ENCODE peak calls at places on chromosomes 11 and 22, in nine cellular contexts. F is upper lobe of right lung; R is CD8-positive, alpha-beta memory T cell; G is glutamatergic neuron; V is WTC11; X is kidney; J is A172; E is neural progenitor cell; W is HT1080. C is an unnamed sample.

GRCh38 chr11:65918211-65919150 is at the start of gene C11orf68:
- DNase-seq in F (no peak), R (peak), G (no peak), V (peak), X (no peak), J (no peak), E (no peak), W (peak), C (no peak)

GRCh38 chr11:34603129-34604001 is 17.5 kb upstream of the EHF start:
- DNase-seq in F (no peak), R (no peak), G (no peak), V (no peak), X (no peak), J (no peak), E (no peak), W (no peak), C (no peak)

GRCh38 chr11:114416441-114416928 is 16.0 kb downstream of the RBM7 start:
- DNase-seq in F (no peak), R (no peak), G (no peak), V (no peak), X (no peak), J (no peak), E (no peak), W (no peak), C (no peak)

GRCh38 chr11:62705401-62705800 is 1.8 kb downstream of the BSCL2 start:
- DNase-seq in F (peak), R (no peak), G (no peak), V (no peak), X (no peak), J (peak), E (no peak), W (no peak), C (no peak)

GRCh38 chr11:324131-324530 is 3.5 kb upstream of the IFITM3 start:
- DNase-seq in F (no peak), R (no peak), G (no peak), V (no peak), X (peak), J (no peak), E (no peak), W (no peak), C (no peak)

GRCh38 chr11:79493555-79494171 is 52.8 kb upstream of the TENM4 start:
- DNase-seq in F (peak), R (no peak), G (peak), V (peak), X (peak), J (peak), E (peak), W (peak), C (peak)

GRCh38 chr22:23109441-23109978 is 32.3 kb downstream of the RSPH14 start:
- DNase-seq in F (no peak), R (no peak), G (no peak), V (no peak), X (no peak), J (no peak), E (no peak), W (no peak), C (no peak)

GRCh38 chr11:1358286-1358685 is 31.4 kb upstream of the BRSK2 start:
- DNase-seq in F (no peak), R (peak), G (no peak), V (no peak), X (peak), J (no peak), E (no peak), W (no peak), C (no peak)

GRCh38 chr11:14305649-14306048 is 53.3 kb downstream of the RRAS2 start:
- DNase-seq in F (no peak), R (no peak), G (no peak), V (no peak), X (no peak), J (no peak), E (no peak), W (no peak), C (no peak)

C was measured in T-helper 17 cell.